ENCODE peak calls at places on chromosomes 5 and 9, in five cellular contexts. R is breast epithelium, D is HepG2, Z is IMR-90, F is stomach. Q is an unnamed sample.
A peak's percentile ranks its signal among the peaks of the same experiment; 100 is the strongest.

GRCh38 chr9:135524130-135524861 is 3.1 kb downstream of the LCN1 start:
- DNase-seq in R (no peak), D (no peak), Z (no peak), F (peak; percentile 15), Q (peak; percentile 53)

GRCh38 chr5:52743012-52743411 is 44.7 kb upstream of the ITGA1 start:
- DNase-seq in R (no peak), D (no peak), Z (no peak), F (no peak), Q (no peak)

GRCh38 chr9:91131433-91131839 is 230.3 kb downstream of the AUH start:
- DNase-seq in R (no peak), D (no peak), Z (peak; percentile 100), F (peak; percentile 38), Q (peak; percentile 28)

GRCh38 chr9:4657426-4658159 is 4.5 kb upstream of the PLPP6 start:
- DNase-seq in R (no peak), D (peak; percentile 77), Z (no peak), F (peak; percentile 64), Q (no peak)

GRCh38 chr5:72523960-72524582 is 16.9 kb upstream of the ZNF366 start:
- DNase-seq in R (no peak), D (peak; percentile 25), Z (peak; percentile 88), F (no peak), Q (no peak)

GRCh38 chr5:370959-371810 is 49.7 kb downstream of the AHRR start:
- DNase-seq in R (peak; percentile 9), D (no peak), Z (no peak), F (peak; percentile 22), Q (no peak)

GRCh38 chr5:66307647-66308257 is 163.7 kb downstream of the SREK1 start:
- DNase-seq in R (no peak), D (peak; percentile 61), Z (peak; percentile 69), F (no peak), Q (no peak)

GRCh38 chr5:89930591-89931383 is 478.8 kb downstream of the CETN3 start:
- DNase-seq in R (no peak), D (peak; percentile 4), Z (peak; percentile 37), F (no peak), Q (no peak)

GRCh38 chr9:120935383-120935857 is 8.8 kb upstream of the TRAF1 start:
- DNase-seq in R (peak; percentile 100), D (no peak), Z (peak; percentile 91), F (peak; percentile 99), Q (peak; percentile 100)

GRCh38 chr5:171483453-171484177 is 64.2 kb downstream of the FGF18 start:
- DNase-seq in R (no peak), D (no peak), Z (peak; percentile 86), F (no peak), Q (peak; percentile 73)

GRCh38 chr5:177429248-177430045 is 3.0 kb downstream of the GRK6 start:
- DNase-seq in R (no peak), D (no peak), Z (no peak), F (peak; percentile 60), Q (peak; percentile 63)

GRCh38 chr5:34516166-34516565 is 140.0 kb upstream of the RAI14 start:
- DNase-seq in R (no peak), D (no peak), Z (no peak), F (no peak), Q (no peak)

GRCh38 chr5:139017624-139018023 is 142.5 kb upstream of the LRRTM2 start:
- DNase-seq in R (no peak), D (no peak), Z (no peak), F (no peak), Q (no peak)

GRCh38 chr9:116087246-116087645 is 66.3 kb upstream of the PAPPA start:
- DNase-seq in R (peak; percentile 55), D (no peak), Z (peak; percentile 86), F (peak; percentile 26), Q (no peak)

GRCh38 chr5:156879665-156880285 is 29.7 kb downstream of the PPP1R2B start:
- DNase-seq in R (no peak), D (no peak), Z (no peak), F (no peak), Q (no peak)
- H3K9me3 ChIP-seq in R (no peaks in the 10 kb centered on the region), D (no peaks in the 10 kb centered on the region), Z (peaks cover 2% of the 10 kb centered on the region), F (no peaks in the 10 kb centered on the region), Q (no peaks in the 10 kb centered on the region)

DNA sequence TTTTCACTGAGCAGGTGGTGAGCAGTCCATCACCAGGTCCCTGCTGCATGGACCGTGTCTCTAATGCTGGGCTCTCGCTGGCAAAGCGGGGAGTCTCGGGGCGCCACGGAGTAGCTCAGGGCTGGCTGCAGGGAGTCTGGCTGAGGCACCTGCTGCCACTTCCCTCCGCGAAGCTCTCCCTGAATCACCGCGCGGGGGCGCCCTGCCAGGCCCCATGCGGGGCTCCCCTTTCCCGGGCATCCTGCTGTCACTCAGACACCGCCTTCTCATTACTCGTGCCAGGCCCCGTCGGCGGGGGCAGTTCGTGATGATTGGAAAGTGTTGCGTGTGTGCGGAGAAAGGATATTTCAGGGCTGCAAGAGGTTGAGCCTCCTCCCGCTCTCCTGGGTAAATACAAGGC is 335.8 kb downstream of the IRX2 start:
- DNase-seq in R (no peak), D (no peak), Z (no peak), F (no peak), Q (no peak)
- TF ChIP-seq POLR2A in R (no peak), D (no peak), Z (no peak), F (no peak), Q (no peak)

GRCh38 chr5:141366016-141366896 is 2.3 kb downstream of the PCDHGA5 start:
- DNase-seq in R (no peak), D (no peak), Z (no peak), F (no peak), Q (no peak)
- H3K9me3 ChIP-seq in R (peaks cover 98% of the 10 kb centered on the region), D (peaks cover 53% of the 10 kb centered on the region), Z (peaks cover 51% of the 10 kb centered on the region), F (peaks cover 95% of the 10 kb centered on the region), Q (peaks cover 50% of the 10 kb centered on the region)

GRCh38 chr9:132944294-132945185 is at the start of gene TSC1:
- DNase-seq in R (peak; percentile 94), D (peak; percentile 83), Z (peak; percentile 94), F (peak; percentile 97), Q (peak; percentile 98)
- TF ChIP-seq POLR2A in R (peak; percentile 30), D (peak; percentile 84), Z (peak; percentile 90), F (no peak), Q (peak; percentile 53)

GRCh38 chr9:61665330-61665751 is 475.5 kb downstream of the SPATA31A7 start:
- DNase-seq in R (no peak), D (no peak), Z (no peak), F (peak; percentile 14), Q (no peak)

GRCh38 chr9:61665829-61666228 is 476.0 kb downstream of the SPATA31A7 start:
- DNase-seq in R (no peak), D (no peak), Z (no peak), F (peak; percentile 9), Q (no peak)

GRCh38 chr9:61666849-61667371 is 477.1 kb downstream of the SPATA31A7 start:
- DNase-seq in R (no peak), D (no peak), Z (no peak), F (peak; percentile 11), Q (no peak)

GRCh38 chr9:61667559-61668121 is 477.8 kb downstream of the SPATA31A7 start:
- DNase-seq in R (peak; percentile 6), D (no peak), Z (no peak), F (no peak), Q (no peak)

GRCh38 chr9:61666310-61666709 is 476.5 kb downstream of the SPATA31A7 start:
- DNase-seq in R (no peak), D (no peak), Z (no peak), F (peak; percentile 5), Q (no peak)
- H3K9me3 ChIP-seq in R (peaks cover 16% of the 10 kb centered on the region), D (no peaks in the 10 kb centered on the region), Z (peaks cover 21% of the 10 kb centered on the region), F (peaks cover 66% of the 10 kb centered on the region), Q (no peaks in the 10 kb centered on the region)

Q was measured in adrenal gland.